ENCODE peak calls at places on chromosomes 16 and 17, in four cellular contexts. N is activated T-cell treated with anti-CD3 and anti-CD28 coated beads, Interleukin-2, amount 50 U/mL, for 72 hours; Z is stimulated activated CD8-positive, alpha-beta memory T cell treated with anti-CD3 and anti-CD28 coated beads, Interleukin-12 subunit alpha, Interleukin-12 subunit beta, amount 100 ng/mL, for 1 hour; D is fibroblast of lung. P is an unnamed sample.

GRCh38 chr16:80620656-80621605 is 80.1 kb downstream of the DYNLRB2 start:
- DNase-seq in N (no peak), Z (no peak), D (no peak), P (no peak)

GRCh38 chr16:14302399-14303181 is 231.5 kb downstream of the MRTFB start:
- DNase-seq in N (peak; percentile 21), Z (no peak), D (no peak), P (no peak)

GRCh38 chr16:57471209-57471608 is 8.7 kb downstream of the POLR2C start:
- DNase-seq in N (no peak), Z (no peak), D (no peak), P (no peak)

GRCh38 chr17:64091116-64091515 is 38.8 kb downstream of the ERN1 start:
- DNase-seq in N (peak; percentile 26), Z (no peak), D (no peak), P (no peak)

GRCh38 chr17:77383613-77384608 is 243.1 kb downstream of the SEC14L1 start:
- DNase-seq in N (no peak), Z (no peak), D (no peak), P (no peak)

GRCh38 chr17:42306385-42306667 is 18.0 kb downstream of the STAT5A start:
- DNase-seq in N (no peak), Z (no peak), D (no peak), P (no peak)

GRCh38 chr17:6352016-6352415 is 82.9 kb downstream of the AIPL1 start:
- DNase-seq in N (no peak), Z (no peak), D (no peak), P (no peak)

GRCh38 chr17:30235386-30236296 is at the start of gene SLC6A4:
- DNase-seq in N (no peak), Z (no peak), D (peak; percentile 16), P (no peak)

GRCh38 chr17:75750661-75751423 is 14.2 kb downstream of the GALK1 start:
- DNase-seq in N (no peak), Z (no peak), D (no peak), P (no peak)

GRCh38 chr16:3797904-3798811 is 80.8 kb upstream of the TRAP1 start:
- DNase-seq in N (no peak), Z (no peak), D (no peak), P (no peak)

GRCh38 chr17:69430488-69430887 is 16.0 kb downstream of the MAP2K6 start:
- DNase-seq in N (peak; percentile 3), Z (no peak), D (no peak), P (no peak)

GRCh38 chr17:83101805-83102480 is 22.5 kb downstream of the METRNL start:
- DNase-seq in N (no peak), Z (no peak), D (no peak), P (no peak)

GRCh38 chr17:16419074-16419928 is 3.9 kb downstream of the TRPV2 start:
- DNase-seq in N (peak; percentile 83), Z (peak; percentile 57), D (peak; percentile 85), P (peak; percentile 74)

GRCh38 chr16:68823401-68823800 is 19.9 kb upstream of the TANGO6 start:
- DNase-seq in N (no peak), Z (no peak), D (peak; percentile 70), P (no peak)

GRCh38 chr17:28049071-28049470 is 6.6 kb downstream of the NLK start:
- DNase-seq in N (no peak), Z (no peak), D (no peak), P (no peak)

GRCh38 chr17:39597372-39598046 is 10.2 kb downstream of the NEUROD2 start:
- DNase-seq in N (no peak), Z (no peak), D (no peak), P (no peak)

GRCh38 chr16:82653550-82654511 is 27.1 kb downstream of the CDH13 start:
- DNase-seq in N (peak; percentile 61), Z (peak; percentile 25), D (peak; percentile 86), P (peak; percentile 58)

GRCh38 chr16:3401719-3402397 is 843 bp downstream of the ZNF174 start:
- DNase-seq in N (no peak), Z (no peak), D (peak; percentile 6), P (no peak)

GRCh38 chr17:67021196-67021595 is 23.2 kb upstream of the CACNG1 start:
- DNase-seq in N (no peak), Z (no peak), D (no peak), P (no peak)

GRCh38 chr16:82801361-82801760 is 174.6 kb downstream of the CDH13 start:
- DNase-seq in N (peak; percentile 8), Z (no peak), D (no peak), P (no peak)

GRCh38 chr17:73320601-73321264 is 8.9 kb upstream of the CDC42EP4 start:
- DNase-seq in N (no peak), Z (no peak), D (no peak), P (no peak)

GRCh38 chr17:32494621-32495346 is 8.0 kb downstream of the CDK5R1 start:
- DNase-seq in N (no peak), Z (no peak), D (no peak), P (no peak)

GRCh38 chr17:69524854-69525253 is 110.4 kb downstream of the MAP2K6 start:
- DNase-seq in N (no peak), Z (no peak), D (no peak), P (no peak)

GRCh38 chr17:34761646-34762045 is 182.3 kb downstream of the TMEM132E start:
- DNase-seq in N (no peak), Z (no peak), D (no peak), P (no peak)

GRCh38 chr16:48487287-48487686 is 102.1 kb upstream of the SIAH1 start:
- DNase-seq in N (no peak), Z (no peak), D (no peak), P (no peak)

GRCh38 chr17:36149296-36149820 is 27.1 kb downstream of the TBC1D3B start:
- DNase-seq in N (no peak), Z (no peak), D (peak; percentile 18), P (no peak)

GRCh38 chr16:4894276-4895150 is 42.4 kb downstream of the PPL start:
- DNase-seq in N (no peak), Z (no peak), D (no peak), P (no peak)

GRCh38 chr16:13118091-13118490 is 216.7 kb downstream of the SHISA9 start:
- DNase-seq in N (no peak), Z (no peak), D (no peak), P (no peak)

P was measured in activated CD8-positive, alpha-beta memory T cell treated with anti-CD3 and anti-CD28 coated beads, Interleukin-2, amount 50 U/mL, for 48 hours.